ENCODE peak calls at places on chromosomes 3 and 15, in four cellular contexts. R, Z, F and K are unnamed samples.

GRCh38 chr3:161035711-161036110 is 69.4 kb downstream of the B3GALNT1 start:
- DNase-seq in R (no peak), Z (no peak), F (no peak), K (no peak)

GRCh38 chr15:85706779-85707518 is 87.8 kb downstream of the KLHL25 start:
- DNase-seq in R (peak), Z (no peak), F (no peak), K (no peak)

GRCh38 chr3:74000715-74001114 is 376.0 kb upstream of the PDZRN3 start:
- DNase-seq in R (no peak), Z (no peak), F (no peak), K (no peak)

GRCh38 chr3:108132727-108133373 is 42.0 kb upstream of the CD47 start:
- DNase-seq in R (no peak), Z (no peak), F (peak), K (no peak)

GRCh38 chr3:150365132-150365604 is 42.9 kb upstream of the TSC22D2 start:
- DNase-seq in R (peak), Z (no peak), F (no peak), K (no peak)

GRCh38 chr15:53974813-53975212 is 3.4 kb upstream of the UNC13C start:
- DNase-seq in R (no peak), Z (no peak), F (no peak), K (no peak)

GRCh38 chr3:124584552-124585391 is 145.5 kb upstream of the UMPS start:
- DNase-seq in R (no peak), Z (peak), F (peak), K (peak)

GRCh38 chr15:89659295-89659694 is 4.0 kb upstream of the KIF7 start:
- DNase-seq in R (no peak), Z (no peak), F (no peak), K (no peak)

GRCh38 chr15:40289140-40289775 is 6.4 kb upstream of the ANKRD63 start:
- DNase-seq in R (no peak), Z (no peak), F (no peak), K (no peak)

GRCh38 chr3:15633159-15633558 is 31.6 kb downstream of the BTD start:
- DNase-seq in R (no peak), Z (no peak), F (no peak), K (no peak)

GRCh38 chr3:191383104-191383503 is 52.8 kb upstream of the UTS2B start:
- DNase-seq in R (no peak), Z (no peak), F (no peak), K (no peak)

GRCh38 chr15:51093865-51094605 is 671 bp downstream of the TNFAIP8L3 start:
- DNase-seq in R (no peak), Z (peak), F (peak), K (peak)

GRCh38 chr15:79431636-79432344 is at the start of gene MINAR1:
- DNase-seq in R (no peak), Z (peak), F (peak), K (peak)

GRCh38 chr3:72306800-72307341 is 521.9 kb upstream of the PROK2 start:
- DNase-seq in R (no peak), Z (no peak), F (no peak), K (peak)

GRCh38 chr3:65783117-65783516 is 255.6 kb downstream of the MAGI1 start:
- DNase-seq in R (no peak), Z (no peak), F (no peak), K (no peak)

GRCh38 chr15:98967096-98967495 is 40.5 kb downstream of the PGPEP1L start:
- DNase-seq in R (no peak), Z (no peak), F (no peak), K (no peak)

GRCh38 chr3:158809642-158810041 is 7.8 kb downstream of the MFSD1 start:
- DNase-seq in R (no peak), Z (no peak), F (no peak), K (no peak)

GRCh38 chr3:161415506-161416231 is 44.4 kb upstream of the SPTSSB start:
- DNase-seq in R (no peak), Z (no peak), F (no peak), K (no peak)

GRCh38 chr3:163951397-163951987 is 1126.8 kb downstream of the SI start:
- DNase-seq in R (no peak), Z (peak), F (no peak), K (peak)

DNA sequence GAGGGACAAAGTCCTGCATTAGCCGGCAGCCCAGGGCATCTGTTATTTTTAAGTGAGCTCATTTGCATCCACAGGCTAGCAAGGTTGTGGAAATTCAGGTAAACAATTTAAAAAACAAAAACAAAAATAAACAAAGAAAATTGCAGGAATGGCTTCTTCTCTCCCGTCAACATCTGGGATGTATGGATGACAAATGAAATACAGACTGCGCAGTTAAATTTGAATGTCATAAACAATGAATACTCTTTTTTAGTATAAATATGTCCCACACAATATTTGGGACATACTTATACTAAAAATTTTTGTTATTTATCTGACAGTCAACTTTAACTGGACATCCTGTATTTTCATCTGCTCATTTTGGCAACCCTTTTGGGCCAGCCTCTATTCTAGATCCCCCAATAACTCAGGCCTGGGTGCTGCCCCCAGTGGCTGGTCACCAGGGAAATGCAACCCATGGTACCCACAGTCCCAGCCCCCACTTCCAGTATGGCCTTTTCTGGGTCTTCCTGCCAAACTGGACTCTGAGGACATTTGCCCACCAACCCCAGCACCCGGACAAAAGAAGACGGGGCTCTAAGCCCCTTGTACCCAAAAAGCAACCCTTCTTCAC is 12.7 kb downstream of the GRM2 start:
- DNase-seq in R (no peak), Z (no peak), F (no peak), K (peak)
- TF ChIP-seq CTCF in R (no peak), Z (no peak), F (no peak), K (peak)

DNA sequence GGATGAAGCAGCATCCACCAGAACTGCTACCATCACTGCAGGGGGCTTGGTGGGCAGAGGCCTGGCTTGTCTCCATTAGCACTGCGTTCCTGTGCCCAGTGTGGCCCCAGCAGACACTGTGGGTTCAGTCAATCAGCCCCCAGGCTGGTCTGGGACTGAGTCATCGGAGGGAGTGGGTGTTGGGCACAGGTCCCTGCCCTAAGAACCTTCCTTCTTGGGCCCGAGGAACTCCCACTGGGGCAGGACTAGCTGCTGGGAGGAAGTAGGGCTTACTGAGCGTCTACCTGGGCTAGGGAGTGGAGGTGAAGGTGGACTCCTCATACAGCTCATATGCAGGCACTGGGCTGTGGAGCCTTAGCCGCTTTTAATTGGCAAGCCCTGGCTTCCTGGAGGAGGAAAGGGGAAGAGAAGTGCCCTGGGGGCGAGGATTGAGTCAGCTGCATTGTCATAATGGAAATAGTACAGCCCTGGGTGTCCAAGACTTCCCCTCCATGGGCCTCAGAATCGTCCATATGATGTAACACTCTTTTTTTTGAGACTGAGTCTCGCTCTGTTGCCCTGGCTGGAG is 1.4 kb upstream of the PPM1M start:
- DNase-seq in R (peak), Z (no peak), F (no peak), K (no peak)
- TF ChIP-seq RAD21 in R (no peak), Z (no peak), F (no peak), K (no peak)

GRCh38 chr15:66803749-66804148 is 101.7 kb downstream of the SMAD6 start:
- DNase-seq in R (no peak), Z (no peak), F (no peak), K (no peak)
- TF ChIP-seq PBX3 in R (no peak), Z (no peak), F (no peak), K (no peak)

GRCh38 chr3:155560135-155560534 is 184.7 kb downstream of the PLCH1 start:
- DNase-seq in R (no peak), Z (no peak), F (no peak), K (no peak)

GRCh38 chr3:155555479-155556065 is 189.3 kb downstream of the PLCH1 start:
- DNase-seq in R (no peak), Z (no peak), F (peak), K (no peak)

GRCh38 chr3:155554777-155555445 is 190.0 kb downstream of the PLCH1 start:
- DNase-seq in R (peak), Z (peak), F (peak), K (no peak)

GRCh38 chr3:155553800-155554199 is 191.1 kb downstream of the PLCH1 start:
- DNase-seq in R (no peak), Z (peak), F (no peak), K (no peak)

DNA sequence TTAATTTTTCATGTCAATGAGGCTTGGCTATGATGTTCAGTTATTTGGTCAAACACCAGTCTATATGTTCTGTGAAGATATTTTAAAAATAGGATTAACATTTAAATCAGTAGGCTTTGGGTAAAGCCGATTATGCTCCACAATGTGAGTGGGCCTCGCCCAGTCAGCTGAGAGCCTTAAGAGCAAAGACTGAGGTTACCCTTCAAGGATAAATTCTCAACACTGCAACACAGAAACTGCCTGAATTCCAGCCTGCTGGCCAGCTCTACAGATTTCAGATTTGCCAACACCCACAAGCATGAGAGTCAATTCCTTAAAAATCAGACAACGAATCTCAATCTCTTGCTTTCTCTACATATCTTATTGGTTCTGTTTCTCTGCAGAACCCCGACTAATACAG is 188.3 kb downstream of the PLCH1 start:
- DNase-seq in R (no peak), Z (no peak), F (no peak), K (no peak)
- TF ChIP-seq CTCF in R (no peak), Z (no peak), F (no peak), K (no peak)

DNA sequence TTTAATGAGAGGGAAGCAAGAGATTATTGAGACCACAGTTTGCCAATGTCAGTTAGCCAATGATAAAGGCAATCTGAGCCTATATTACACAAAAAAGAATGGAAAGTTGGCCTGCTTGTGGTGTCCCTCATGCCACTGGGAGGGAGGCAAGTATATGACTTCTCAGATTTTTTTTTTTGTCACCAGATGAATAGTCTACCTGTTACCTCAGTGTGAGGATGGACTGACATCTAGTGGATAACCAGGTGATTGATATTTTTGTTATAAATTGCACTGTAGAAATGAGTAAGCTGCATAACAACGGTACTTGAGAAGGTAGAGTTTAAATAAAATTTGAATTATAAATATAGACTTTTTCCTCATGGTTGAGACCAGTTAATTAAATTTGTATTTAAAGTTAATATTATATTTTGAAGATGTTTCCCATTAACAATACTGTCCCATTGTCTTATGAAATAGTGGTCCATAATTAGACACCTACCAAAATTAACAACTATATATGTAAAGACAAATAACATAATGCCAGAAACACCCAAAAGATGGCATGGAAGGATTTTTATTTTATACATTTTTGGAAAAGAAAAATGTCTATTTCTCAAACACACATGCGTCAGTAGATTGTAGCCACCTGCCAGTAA is 237.8 kb upstream of the GADL1 start:
- DNase-seq in R (peak), Z (peak), F (peak), K (peak)
- TF ChIP-seq RAD21 in R (peak), Z (peak), F (peak), K (peak)

GRCh38 chr15:34043391-34043790 is 4.4 kb upstream of the AVEN start:
- DNase-seq in R (no peak), Z (no peak), F (no peak), K (no peak)
- TF ChIP-seq PBX3 in R (no peak), Z (no peak), F (no peak), K (no peak)